ENCODE peak calls at places on chromosomes 7 and 10, in six cellular contexts. N, A, S, E, I and D are unnamed samples.

GRCh38 chr7:37663693-37664092 is 19.9 kb upstream of the GPR141 start:
- DNase-seq in E (no peak), A (no peak), S (no peak), N (no peak), I (no peak), D (no peak)

GRCh38 chr10:122277737-122278136 is 6.6 kb downstream of the BTBD16 start:
- DNase-seq in E (no peak), N (no peak), S (no peak), I (no peak), A (no peak), D (no peak)

GRCh38 chr7:140358024-140358770 is 40.1 kb downstream of the SLC37A3 start:
- DNase-seq in A (no peak), S (no peak), N (no peak), I (no peak), E (no peak), D (no peak)

GRCh38 chr7:140683657-140684056 is 10.9 kb downstream of the ADCK2 start:
- DNase-seq in N (no peak), I (no peak), E (no peak), A (no peak), S (no peak), D (no peak)

GRCh38 chr10:119608316-119609155 is 11.8 kb upstream of the TIAL1 start:
- DNase-seq in N (no peak), E (peak), S (peak), I (peak), A (peak), D (peak)

GRCh38 chr10:56298941-56299340 is 62.1 kb downstream of the ZWINT start:
- DNase-seq in E (no peak), A (no peak), S (no peak), N (no peak), I (no peak), D (no peak)

GRCh38 chr10:60827791-60828488 is 49.7 kb downstream of the CDK1 start:
- DNase-seq in E (no peak), I (no peak), S (peak), A (no peak), N (no peak), D (no peak)

GRCh38 chr10:43437141-43437860 is 390 bp downstream of the ZNF487 start:
- DNase-seq in N (no peak), I (no peak), A (no peak), E (no peak), S (no peak), D (no peak)

GRCh38 chr7:74033372-74034311 is 5.7 kb downstream of the ELN start:
- DNase-seq in N (no peak), A (no peak), S (no peak), E (peak), I (peak), D (no peak)

GRCh38 chr7:18974803-18975202 is 142.6 kb downstream of the TWIST1 start:
- DNase-seq in S (peak), N (no peak), E (no peak), I (no peak), A (no peak), D (no peak)

GRCh38 chr10:30392564-30392990 is 41.4 kb upstream of the MAP3K8 start:
- DNase-seq in E (peak), A (peak), S (peak), I (peak), N (peak), D (peak)

GRCh38 chr7:125695631-125696030 is 766.0 kb upstream of the POT1 start:
- DNase-seq in A (no peak), S (no peak), E (no peak), I (no peak), N (no peak), D (no peak)

GRCh38 chr7:99369767-99370353 is 4.7 kb upstream of the ARPC1B start:
- DNase-seq in S (peak), I (no peak), A (no peak), N (no peak), E (no peak), D (no peak)

GRCh38 chr10:132570771-132571564 is 33.4 kb downstream of the INPP5A start:
- DNase-seq in E (no peak), S (no peak), N (no peak), I (no peak), A (no peak), D (peak)

GRCh38 chr10:91745086-91745831 is 53.0 kb upstream of the TNKS2 start:
- DNase-seq in I (no peak), N (peak), A (peak), S (peak), E (peak), D (no peak)

GRCh38 chr7:44541028-44541869 is at the start of gene NPC1L1:
- DNase-seq in N (peak), S (no peak), E (no peak), I (no peak), A (peak), D (peak)

GRCh38 chr7:1948377-1948796 is 278.3 kb downstream of the ELFN1 start:
- DNase-seq in A (no peak), E (no peak), S (no peak), N (no peak), I (no peak), D (no peak)

GRCh38 chr10:77228559-77228958 is 409.0 kb downstream of the KCNMA1 start:
- DNase-seq in E (no peak), A (no peak), S (no peak), I (no peak), N (no peak), D (no peak)

GRCh38 chr7:158572000-158572828 is 15.4 kb downstream of the PTPRN2 start:
- DNase-seq in S (no peak), A (no peak), E (no peak), N (no peak), I (no peak), D (no peak)

GRCh38 chr10:2885956-2886296 is 181.4 kb upstream of the PFKP start:
- DNase-seq in E (no peak), I (no peak), N (no peak), A (no peak), S (no peak), D (no peak)

GRCh38 chr10:116300477-116301034 is 23.7 kb upstream of the CCDC172 start:
- DNase-seq in I (no peak), N (no peak), A (no peak), E (no peak), S (peak), D (no peak)

GRCh38 chr7:2053395-2053794 is 179.3 kb downstream of the MAD1L1 start:
- DNase-seq in I (no peak), N (no peak), A (no peak), E (no peak), S (no peak), D (no peak)

GRCh38 chr7:135151162-135151932 is 3.5 kb downstream of the TMEM140 start:
- DNase-seq in I (no peak), E (no peak), N (no peak), S (no peak), A (no peak), D (no peak)

GRCh38 chr7:135147341-135147898 is 452 bp upstream of the TMEM140 start:
- DNase-seq in A (no peak), S (peak), E (no peak), N (no peak), I (no peak), D (no peak)

GRCh38 chr7:135150072-135150782 is 2.4 kb downstream of the TMEM140 start:
- DNase-seq in E (no peak), N (no peak), S (no peak), A (no peak), I (no peak), D (no peak)

GRCh38 chr7:135143874-135144668 is 3.8 kb upstream of the TMEM140 start:
- DNase-seq in N (no peak), A (no peak), E (no peak), I (no peak), S (no peak), D (no peak)

GRCh38 chr7:135147899-135148721 is at the start of gene TMEM140:
- DNase-seq in E (no peak), I (no peak), N (no peak), S (peak), A (no peak), D (peak)
- TF ChIP-seq CTCF in E (no peak), I (no peak), N (no peak), S (peak), A (no peak), D (no peak)

DNA sequence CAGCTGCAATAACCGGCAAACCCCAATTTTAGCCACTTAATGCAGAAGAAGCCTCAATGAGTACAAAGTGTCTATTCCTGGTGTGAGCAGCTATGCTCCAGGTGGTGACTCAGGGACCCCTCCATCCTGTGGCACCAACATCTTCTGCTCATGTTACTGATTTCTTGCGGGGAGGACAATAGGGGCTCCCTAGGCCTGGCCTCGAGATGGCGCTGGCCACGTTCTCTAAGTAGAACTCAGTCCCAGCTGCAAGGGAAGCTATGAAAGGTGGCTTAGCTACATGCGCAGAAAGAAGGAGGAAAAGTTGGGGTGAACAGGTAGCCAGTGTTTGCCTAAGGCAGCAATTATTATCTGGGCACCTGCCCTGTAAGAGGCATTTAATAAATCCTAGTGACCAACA is 6.6 kb downstream of the GJD4 start:
- DNase-seq in I (no peak), N (no peak), E (no peak), S (no peak), A (no peak), D (no peak)
- TF ChIP-seq CTCF in I (no peak), N (peak), E (no peak), S (no peak), A (no peak), D (no peak)

DNA sequence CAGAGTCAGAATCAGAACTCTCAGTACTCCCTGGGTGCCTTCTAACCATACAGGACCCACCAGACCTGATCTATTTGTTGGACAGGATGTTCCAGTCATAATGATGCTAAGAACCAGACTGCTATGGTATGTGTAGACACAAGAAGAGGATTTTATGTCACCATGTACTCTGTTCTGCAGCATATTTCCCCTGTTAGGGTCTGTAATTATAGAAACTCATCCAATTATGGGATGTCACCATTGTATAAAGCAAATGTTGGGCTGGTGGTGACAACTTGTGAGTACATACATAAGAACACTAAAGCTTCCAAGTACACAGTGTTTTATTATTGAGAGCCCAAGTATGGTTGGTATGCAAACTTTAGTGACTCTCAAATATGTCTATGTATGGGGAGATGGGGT is 67.1 kb upstream of the AGBL3 start:
- DNase-seq in N (no peak), S (peak), E (no peak), A (no peak), I (no peak), D (no peak)
- TF ChIP-seq CTCF in N (no peak), S (no peak), E (no peak), A (no peak), I (no peak), D (no peak)

DNA sequence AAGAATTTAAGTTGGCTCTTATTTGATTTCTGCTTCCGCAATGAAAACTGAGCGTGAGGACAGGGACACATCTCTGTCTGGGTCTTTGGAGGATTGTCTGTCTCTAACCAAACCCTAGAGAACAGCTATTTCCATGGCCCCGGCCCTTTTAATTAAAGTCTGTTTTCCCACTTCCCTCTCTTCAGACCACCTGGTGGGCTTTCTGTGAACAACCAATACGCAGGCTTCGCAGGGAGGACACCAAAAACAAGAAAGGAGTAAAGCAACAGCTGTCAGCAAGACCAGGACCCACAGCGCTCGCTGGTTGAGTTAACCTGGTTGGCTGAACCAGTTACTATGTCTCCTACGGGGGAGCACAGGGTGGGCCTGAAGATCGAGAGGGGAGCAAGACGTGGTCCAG is 217.1 kb upstream of the FRMD4A start:
- DNase-seq in A (no peak), N (no peak), I (no peak), S (no peak), E (peak), D (no peak)
- TF ChIP-seq CTCF in A (peak), N (peak), I (no peak), S (peak), E (no peak), D (no peak)

DNA sequence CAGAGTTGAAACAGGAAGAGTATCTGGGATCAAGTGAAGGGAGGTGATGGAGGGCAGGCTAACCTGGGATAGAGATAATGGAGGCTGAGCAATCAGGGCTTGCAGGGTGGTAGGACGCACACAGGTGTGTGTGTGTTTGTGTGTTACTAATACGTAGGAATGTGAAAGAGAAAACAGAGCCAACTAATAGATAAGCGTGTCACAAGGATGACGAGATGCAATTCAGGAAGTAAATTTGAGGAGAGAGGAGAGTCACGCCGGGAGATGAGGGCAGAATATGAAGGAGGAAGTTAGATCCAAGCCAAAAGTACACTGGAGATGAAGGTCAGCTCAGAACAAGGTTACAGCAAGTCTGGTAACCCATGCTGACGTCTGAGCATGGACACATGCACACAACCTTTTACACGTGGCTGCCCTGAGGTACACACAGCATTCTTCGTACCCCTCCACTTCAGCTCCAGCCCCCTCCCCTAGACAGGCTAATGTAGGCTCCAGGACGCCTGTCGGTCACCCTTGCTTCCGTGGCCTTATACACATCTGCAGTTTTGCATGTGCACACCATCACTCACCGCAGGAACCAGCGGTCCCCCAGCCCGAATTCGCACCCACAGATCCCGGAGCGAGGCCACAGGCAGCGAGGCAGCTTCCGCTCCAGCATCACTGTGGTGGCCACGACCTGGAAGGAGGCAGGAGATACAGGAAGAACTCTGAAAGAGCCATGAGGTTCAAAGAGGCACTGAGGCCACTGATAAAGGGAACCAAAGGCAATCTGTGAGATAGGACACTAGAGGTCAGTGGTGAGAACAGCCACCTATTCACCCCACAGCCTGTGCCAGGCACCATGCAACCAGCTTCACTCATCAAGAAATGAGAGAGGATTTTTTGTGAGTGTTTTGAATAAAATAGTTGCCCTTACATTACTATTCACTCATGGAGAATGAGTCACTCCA is 23.7 kb upstream of the TRPV6 start:
- DNase-seq in I (no peak), N (no peak), S (peak), E (peak), A (peak), D (peak)
- TF ChIP-seq CTCF in I (no peak), N (peak), S (peak), E (peak), A (no peak), D (peak)

GRCh38 chr10:97442277-97442676 is 3.5 kb downstream of the EXOSC1 start:
- DNase-seq in S (no peak), A (no peak), N (no peak), I (no peak), E (no peak), D (no peak)

GRCh38 chr10:97445357-97445721 is 467 bp downstream of the EXOSC1 start:
- DNase-seq in I (no peak), A (no peak), E (no peak), S (no peak), N (no peak), D (no peak)

GRCh38 chr10:97450828-97451227 is 4.9 kb downstream of the ZDHHC16 start:
- DNase-seq in S (no peak), E (no peak), I (no peak), N (no peak), A (no peak), D (no peak)

GRCh38 chr10:97444212-97444611 is 1.6 kb downstream of the EXOSC1 start:
- DNase-seq in E (no peak), A (no peak), N (no peak), I (no peak), S (no peak), D (no peak)

DNA sequence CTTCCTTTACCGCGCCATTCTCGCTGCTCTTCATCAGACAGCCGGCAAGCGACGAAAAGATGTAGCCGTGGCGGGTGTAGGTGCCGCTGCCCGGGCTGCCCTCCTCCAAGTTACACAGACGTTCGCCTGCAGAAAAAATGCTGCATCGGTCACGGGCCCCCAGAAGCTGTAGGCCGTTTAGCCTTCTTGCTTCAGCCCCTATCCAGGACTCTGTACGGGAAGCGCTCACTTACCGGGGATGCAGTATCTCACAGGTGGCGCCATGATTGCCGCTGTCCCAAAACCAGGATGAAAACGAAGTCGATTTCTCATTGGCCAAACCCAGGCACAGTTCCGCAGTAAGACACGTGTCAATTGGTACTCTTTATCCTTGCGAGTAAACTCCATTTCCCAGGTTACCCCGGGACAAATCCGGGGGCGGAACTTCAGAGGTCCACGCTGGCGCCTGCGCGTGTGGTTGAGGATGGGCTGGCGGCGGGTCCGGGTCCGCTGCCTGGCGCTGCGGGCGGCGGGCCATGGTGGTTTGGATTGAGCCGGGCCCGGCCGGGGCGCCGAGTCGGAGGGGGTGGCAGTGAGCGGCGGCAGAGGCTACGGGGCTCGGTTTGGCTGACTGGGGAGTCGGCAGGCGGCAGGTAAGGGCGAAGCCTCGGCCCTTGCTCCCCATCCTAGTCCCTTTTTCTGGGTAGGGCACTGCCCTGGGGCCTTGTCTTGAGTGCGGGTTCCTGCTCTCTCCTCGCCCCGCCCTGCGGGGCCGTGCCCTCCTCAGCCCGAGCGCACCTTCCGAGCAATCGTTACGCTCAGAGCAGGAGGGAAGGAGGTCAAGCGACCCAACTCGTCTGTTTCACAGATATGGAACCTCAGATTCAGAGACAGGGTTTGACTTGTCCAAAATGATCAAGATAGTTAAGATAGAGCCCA is at the start of the genes EXOSC1 and ZDHHC16:
- DNase-seq in S (peak), I (peak), N (peak), A (peak), E (peak), D (peak)
- TF ChIP-seq CTCF in S (no peak), I (no peak), N (no peak), A (no peak), E (no peak), D (peak)